ENCODE peak calls at places on chromosomes 12 and 14, in nine cellular contexts. P, T, V, X, D, Y, Q, L and G are unnamed samples.

GRCh38 chr12:132400011-132400641 is 70.7 kb upstream of the GALNT9 start:
- DNase-seq in L (no peak), Y (no peak), V (no peak), T (peak; percentile 50), X (peak; percentile 7), Q (no peak), D (no peak), P (no peak), G (no peak)

GRCh38 chr14:29814153-29815057 is 113.2 kb downstream of the PRKD1 start:
- DNase-seq in Q (no peak), Y (no peak), T (no peak), L (no peak), P (no peak), V (peak; percentile 26), X (peak; percentile 74), D (no peak), G (no peak)

GRCh38 chr12:113461666-113462065 is 10.0 kb downstream of the LHX5 start:
- DNase-seq in Q (peak; percentile 37), L (peak; percentile 55), X (no peak), Y (no peak), D (no peak), T (no peak), V (no peak), P (no peak), G (no peak)

GRCh38 chr14:23703027-23703426 is 66.9 kb downstream of the DHRS2 start:
- DNase-seq in P (no peak), Y (no peak), X (no peak), D (no peak), T (no peak), Q (no peak), L (no peak), V (no peak), G (no peak)

GRCh38 chr14:91114079-91115065 is 499 bp downstream of the DGLUCY start:
- DNase-seq in V (no peak), L (peak; percentile 86), X (no peak), D (peak; percentile 58), Q (peak; percentile 59), T (peak; percentile 71), P (peak; percentile 51), Y (peak; percentile 72), G (peak; percentile 51)

GRCh38 chr12:121038861-121039654 is at the start of gene OASL:
- DNase-seq in V (peak; percentile 36), T (no peak), X (no peak), L (no peak), D (peak; percentile 65), Q (peak; percentile 47), Y (no peak), P (peak; percentile 81), G (peak; percentile 68)

GRCh38 chr14:44795725-44796124 is 166.0 kb downstream of the KLHL28 start:
- DNase-seq in D (no peak), V (no peak), T (no peak), Y (no peak), Q (peak; percentile 6), L (no peak), X (no peak), P (no peak), G (no peak)

GRCh38 chr12:51851408-51852097 is 3.0 kb upstream of the FIGNL2 start:
- DNase-seq in X (peak; percentile 36), Q (no peak), Y (no peak), V (no peak), T (no peak), D (no peak), P (no peak), L (no peak), G (no peak)

GRCh38 chr14:23646648-23647549 is 10.7 kb downstream of the DHRS2 start:
- DNase-seq in V (no peak), Q (peak; percentile 17), P (no peak), Y (no peak), T (no peak), D (no peak), L (no peak), X (no peak), G (no peak)

GRCh38 chr12:1595026-1595561 is 713 bp upstream of the FBXL14 start:
- DNase-seq in Y (peak; percentile 40), T (no peak), V (no peak), X (no peak), D (no peak), P (no peak), L (no peak), Q (peak; percentile 36), G (no peak)

GRCh38 chr14:30330452-30330851 is 228.5 kb upstream of the G2E3 start:
- DNase-seq in X (no peak), P (no peak), V (no peak), Y (no peak), L (no peak), T (no peak), Q (peak; percentile 10), D (no peak), G (no peak)

GRCh38 chr12:8904665-8905064 is 9.6 kb upstream of the PHC1 start:
- DNase-seq in D (no peak), Y (no peak), P (no peak), L (no peak), Q (no peak), V (no peak), T (no peak), X (no peak), G (no peak)

GRCh38 chr12:5171701-5172100 is 128.0 kb downstream of the KCNA5 start:
- DNase-seq in T (peak; percentile 61), L (peak; percentile 71), Y (peak; percentile 34), D (no peak), P (no peak), V (no peak), X (no peak), Q (peak; percentile 41), G (no peak)

GRCh38 chr14:22515961-22516360 is 73.1 kb downstream of the DAD1 start:
- DNase-seq in T (no peak), P (no peak), V (no peak), Q (no peak), X (no peak), Y (no peak), L (no peak), D (no peak), G (no peak)